ENCODE peak calls at places on chromosomes 1 and 21, in seven cellular contexts. A, B, F, W, P, G and Z are unnamed samples.

GRCh38 chr1:15617874-15618684 is 821 bp downstream of the DDI2 start:
- DNase-seq in A (peak; percentile 49), B (peak; percentile 32), F (no peak), W (peak; percentile 24), P (peak; percentile 9), G (no peak), Z (no peak)

GRCh38 chr1:226634156-226634588 is 85.6 kb downstream of the STUM start:
- DNase-seq in A (peak; percentile 90), B (peak; percentile 80), F (peak; percentile 61), W (peak; percentile 78), P (peak; percentile 87), G (peak; percentile 76), Z (peak; percentile 85)

GRCh38 chr21:33021667-33022066 is 4.1 kb upstream of the OLIG2 start:
- DNase-seq in A (no peak), B (no peak), F (no peak), W (no peak), P (no peak), G (no peak), Z (peak; percentile 54)

GRCh38 chr1:227010645-227011044 is 70.6 kb downstream of the COQ8A start:
- DNase-seq in A (no peak), B (no peak), F (no peak), W (no peak), P (no peak), G (no peak), Z (no peak)

GRCh38 chr1:151898519-151898991 is 10.8 kb downstream of the THEM4 start:
- DNase-seq in A (no peak), B (no peak), F (no peak), W (no peak), P (peak; percentile 48), G (peak; percentile 49), Z (no peak)

GRCh38 chr1:9849691-9850441 is 26.1 kb upstream of the CLSTN1 start:
- DNase-seq in A (no peak), B (no peak), F (no peak), W (no peak), P (no peak), G (no peak), Z (no peak)

GRCh38 chr1:206911064-206911663 is 10.6 kb downstream of the FCMR start:
- DNase-seq in A (no peak), B (no peak), F (peak; percentile 85), W (peak; percentile 84), P (peak; percentile 64), G (no peak), Z (no peak)

GRCh38 chr1:171245458-171246064 is 2.7 kb upstream of the FMO1 start:
- DNase-seq in A (no peak), B (no peak), F (peak; percentile 58), W (peak; percentile 72), P (peak; percentile 59), G (no peak), Z (no peak)

GRCh38 chr1:206521002-206521585 is 13.8 kb downstream of the RASSF5 start:
- DNase-seq in A (no peak), B (no peak), F (no peak), W (no peak), P (peak; percentile 38), G (no peak), Z (no peak)

GRCh38 chr1:241782396-241782795 is 65.6 kb upstream of the EXO1 start:
- DNase-seq in A (no peak), B (no peak), F (no peak), W (no peak), P (no peak), G (no peak), Z (no peak)

GRCh38 chr21:38496224-38496623 is 2.1 kb downstream of the ERG start:
- DNase-seq in A (no peak), B (no peak), F (no peak), W (no peak), P (no peak), G (no peak), Z (no peak)

GRCh38 chr1:106944721-106945120 is 111.8 kb upstream of the PRMT6 start:
- DNase-seq in A (no peak), B (no peak), F (no peak), W (peak; percentile 67), P (no peak), G (no peak), Z (no peak)

GRCh38 chr1:33986389-33987095 is 122.7 kb downstream of the HMGB4 start:
- DNase-seq in A (no peak), B (peak; percentile 50), F (no peak), W (no peak), P (no peak), G (no peak), Z (no peak)

GRCh38 chr1:27476222-27476621 is 13.7 kb downstream of the WASF2 start:
- DNase-seq in A (no peak), B (no peak), F (no peak), W (no peak), P (no peak), G (no peak), Z (no peak)

GRCh38 chr1:82165304-82165703 is 364.6 kb downstream of the ADGRL2 start:
- DNase-seq in A (no peak), B (no peak), F (no peak), W (no peak), P (no peak), G (no peak), Z (no peak)

GRCh38 chr1:82161651-82162238 is 361.0 kb downstream of the ADGRL2 start:
- DNase-seq in A (no peak), B (no peak), F (no peak), W (peak; percentile 8), P (no peak), G (no peak), Z (no peak)

GRCh38 chr1:82160036-82160435 is 359.3 kb downstream of the ADGRL2 start:
- DNase-seq in A (no peak), B (no peak), F (no peak), W (peak; percentile 9), P (no peak), G (no peak), Z (no peak)

GRCh38 chr1:82160903-82161302 is 360.2 kb downstream of the ADGRL2 start:
- DNase-seq in A (no peak), B (no peak), F (no peak), W (no peak), P (no peak), G (no peak), Z (no peak)

DNA sequence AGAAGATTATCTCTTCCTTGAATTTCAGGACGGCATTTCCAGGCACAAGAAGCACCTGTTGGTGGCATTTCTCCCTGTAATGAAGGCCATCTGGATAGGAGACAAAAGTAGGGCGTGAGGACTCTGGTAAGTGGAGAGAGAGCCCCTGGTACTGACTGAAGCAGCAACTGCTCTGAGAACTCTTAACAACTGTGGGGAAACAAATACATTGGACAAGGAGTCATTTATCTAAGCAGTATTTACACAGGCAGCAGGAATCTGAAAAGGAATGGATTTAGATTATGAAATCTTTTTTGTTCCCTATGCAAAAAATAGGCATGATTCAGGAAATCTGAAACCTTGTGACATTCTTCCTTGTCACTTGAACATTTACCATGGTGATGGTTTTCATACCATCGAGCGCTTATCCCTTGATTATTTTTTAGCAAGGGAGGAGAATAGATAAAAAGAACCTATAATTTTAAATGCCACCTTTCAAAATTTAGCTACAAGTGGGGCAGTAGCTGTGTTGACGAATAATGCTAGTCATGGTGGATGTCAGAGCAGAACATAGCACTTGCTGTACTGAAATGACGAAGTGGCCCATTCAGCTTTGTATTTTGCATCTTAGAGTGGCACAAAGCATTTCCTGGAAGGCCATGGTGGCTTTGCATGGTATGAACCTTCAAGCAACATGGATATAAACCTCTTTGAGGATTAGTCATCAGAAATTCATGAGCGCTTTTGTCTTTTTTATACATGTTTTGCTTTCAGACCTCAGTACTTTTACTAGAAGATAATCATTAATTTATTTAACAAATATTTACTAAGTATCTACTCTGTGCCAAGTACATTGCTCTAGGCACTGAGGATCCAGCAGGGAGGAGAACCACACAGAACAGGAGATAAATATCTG is 362.0 kb downstream of the ADGRL2 start:
- DNase-seq in A (no peak), B (no peak), F (no peak), W (peak; percentile 5), P (no peak), G (no peak), Z (no peak)
- TF ChIP-seq CTCF in A (no peak), B (no peak), F (no peak), W (no peak), P (no peak), G (no peak), Z (no peak)

DNA sequence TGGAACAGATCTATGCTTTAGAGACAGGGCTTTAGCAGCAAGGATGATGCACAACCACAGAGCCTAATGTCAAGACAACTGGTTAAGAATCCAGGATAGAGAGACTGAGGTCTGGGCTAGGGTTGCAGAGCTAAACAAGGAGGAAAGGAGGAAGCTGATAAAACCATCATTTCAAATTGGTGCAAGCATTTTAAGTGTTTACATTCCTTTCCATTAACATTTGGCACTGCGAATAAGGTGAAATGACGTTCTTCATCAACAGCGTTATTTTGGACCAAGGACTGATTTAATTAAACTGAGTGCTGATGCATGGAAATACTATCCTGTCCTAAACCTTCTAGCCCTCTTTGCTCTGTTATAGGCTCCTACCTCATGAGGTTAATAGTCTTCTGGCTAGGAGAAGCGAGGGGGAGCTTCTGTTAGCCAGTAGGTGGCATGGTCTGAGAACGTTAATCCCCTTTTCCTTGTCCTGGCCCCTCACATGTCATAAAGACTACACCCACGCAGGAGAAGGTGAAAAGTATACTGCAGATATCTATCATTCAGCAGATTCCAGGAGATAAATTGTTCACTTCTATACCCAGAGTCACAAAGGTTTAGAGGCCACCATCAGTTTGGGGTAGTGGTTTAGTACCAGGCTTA is 7.6 kb upstream of the C1orf21 start:
- DNase-seq in A (no peak), B (no peak), F (no peak), W (no peak), P (peak; percentile 35), G (no peak), Z (no peak)
- TF ChIP-seq CTCF in A (no peak), B (peak; percentile 50), F (peak; percentile 21), W (peak; percentile 38), P (no peak), G (no peak), Z (no peak)

GRCh38 chr1:42055061-42055460 is 98.1 kb upstream of the GUCA2B start:
- DNase-seq in A (no peak), B (no peak), F (no peak), W (no peak), P (no peak), G (no peak), Z (no peak)

GRCh38 chr1:42057800-42058199 is 95.4 kb upstream of the GUCA2B start:
- DNase-seq in A (no peak), B (no peak), F (no peak), W (no peak), P (no peak), G (no peak), Z (no peak)

GRCh38 chr1:42052300-42052699 is 100.9 kb upstream of the GUCA2B start:
- DNase-seq in A (no peak), B (no peak), F (no peak), W (no peak), P (no peak), G (no peak), Z (no peak)

DNA sequence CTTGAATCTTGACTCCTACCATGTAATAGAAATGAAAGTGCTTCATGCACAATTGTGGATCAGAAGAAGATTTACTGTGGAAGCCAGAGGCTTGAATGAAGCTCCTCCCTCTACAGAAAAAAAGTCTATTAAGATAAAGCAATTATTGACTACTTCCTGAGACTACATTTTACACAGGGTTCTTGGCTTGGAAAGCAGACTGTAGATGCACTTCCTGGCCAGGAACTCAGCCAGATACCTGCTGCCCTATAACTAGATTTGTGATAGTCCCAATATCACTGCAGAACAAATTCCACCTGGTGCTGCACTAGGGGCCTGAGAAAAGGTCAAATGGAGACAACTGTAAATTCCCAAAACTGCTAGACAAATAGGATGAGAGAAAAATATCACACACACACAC is 96.8 kb upstream of the GUCA2B start:
- DNase-seq in A (no peak), B (no peak), F (no peak), W (no peak), P (no peak), G (no peak), Z (no peak)
- TF ChIP-seq CTCF in A (no peak), B (no peak), F (no peak), W (no peak), P (no peak), G (no peak), Z (no peak)

GRCh38 chr1:57293214-57293613 is 130.6 kb downstream of the DAB1 start:
- DNase-seq in A (no peak), B (no peak), F (no peak), W (no peak), P (no peak), G (no peak), Z (no peak)
- TF ChIP-seq CTCF in A (no peak), B (no peak), F (no peak), W (no peak), P (no peak), G (no peak), Z (no peak)